ENCODE peak calls at places on chromosome 3, in five cellular contexts. T is aorta; V is fibroblast of lung; N is heart left ventricle; M is naive thymus-derived CD4-positive, alpha-beta T cell. U is an unnamed sample. For H3K27me3, the result is how much of the 10 kb centered on the place peaks cover.

GRCh38 chr3:190539526-190539925 is 25.6 kb downstream of the IL1RAP start:
- DNase-seq in M (no peak), N (no peak), T (no peak), V (no peak), U (no peak)

GRCh38 chr3:42031808-42032475 is 59.2 kb upstream of the TRAK1 start:
- DNase-seq in M (no peak), V (peak), T (peak), N (no peak), U (no peak)

GRCh38 chr3:172696357-172696756 is 14.5 kb downstream of the NCEH1 start:
- DNase-seq in N (no peak), V (no peak), M (no peak), T (no peak), U (no peak)

GRCh38 chr3:193768069-193768391 is 175.0 kb downstream of the OPA1 start:
- DNase-seq in M (no peak), V (peak), T (no peak), N (no peak), U (peak)

GRCh38 chr3:141328286-141329166 is 39.8 kb upstream of the ZBTB38 start:
- DNase-seq in M (no peak), N (no peak), T (no peak), V (no peak), U (no peak)

GRCh38 chr3:63948995-63949394 is 36.8 kb upstream of the SCAANT1 start:
- DNase-seq in M (no peak), N (no peak), V (peak), T (no peak), U (no peak)

GRCh38 chr3:194148383-194148782 is 12.4 kb downstream of the HES1 start:
- DNase-seq in T (no peak), M (no peak), N (no peak), V (peak), U (peak)

GRCh38 chr3:105866656-105867653 is 1.9 kb downstream of the CBLB start:
- DNase-seq in M (no peak), T (no peak), V (peak), N (no peak), U (no peak)

GRCh38 chr3:173750095-173750494 is 352.6 kb downstream of the NLGN1 start:
- DNase-seq in T (no peak), N (no peak), V (peak), M (no peak), U (no peak)

GRCh38 chr3:8298021-8298954 is 203.3 kb upstream of the LMCD1 start:
- DNase-seq in V (no peak), N (no peak), M (no peak), T (no peak), U (no peak)

GRCh38 chr3:108319428-108320053 is 23.2 kb downstream of the HHLA2 start:
- DNase-seq in N (no peak), M (no peak), V (no peak), T (no peak), U (no peak)

GRCh38 chr3:57646723-57647122 is 46.2 kb downstream of the DENND6A start:
- DNase-seq in N (peak), T (no peak), M (no peak), V (peak), U (peak)

GRCh38 chr3:85862893-85863455 is 904.2 kb downstream of the CADM2 start:
- DNase-seq in N (no peak), M (no peak), V (no peak), T (no peak), U (no peak)

GRCh38 chr3:41448396-41448795 is 249.1 kb downstream of the CTNNB1 start:
- DNase-seq in V (no peak), T (no peak), M (no peak), N (no peak), U (no peak)

GRCh38 chr3:141085331-141086047 is 34.3 kb downstream of the SPSB4 start:
- DNase-seq in M (no peak), V (peak), T (no peak), N (no peak), U (no peak)

GRCh38 chr3:124168271-124168670 is 176.3 kb upstream of the ROPN1 start:
- DNase-seq in T (peak), M (no peak), V (peak), N (no peak), U (peak)

GRCh38 chr3:42658091-42658770 is 4.7 kb downstream of the ZBTB47 start:
- DNase-seq in T (no peak), N (peak), M (no peak), V (no peak), U (no peak)

GRCh38 chr3:169891886-169892285 is 19.5 kb upstream of the SAMD7 start:
- DNase-seq in T (no peak), V (no peak), N (no peak), M (no peak), U (no peak)

GRCh38 chr3:15271030-15271429 is 61.4 kb downstream of the SH3BP5 start:
- DNase-seq in N (no peak), T (no peak), M (no peak), V (no peak), U (no peak)

GRCh38 chr3:167380004-167380689 is at the start of gene ZBBX:
- DNase-seq in N (peak), M (peak), T (peak), V (peak), U (peak)

GRCh38 chr3:126536126-126536525 is 12.2 kb downstream of the CHST13 start:
- DNase-seq in V (no peak), N (no peak), T (no peak), M (no peak), U (no peak)

GRCh38 chr3:12352253-12352652 is 63.4 kb downstream of the PPARG start:
- DNase-seq in T (no peak), M (no peak), N (no peak), V (no peak), U (no peak)

GRCh38 chr3:82044918-82045715 is 283.7 kb upstream of the GBE1 start:
- DNase-seq in M (no peak), N (no peak), V (peak), T (no peak), U (no peak)

GRCh38 chr3:42979044-42979962 is at the start of gene GASK1A:
- DNase-seq in T (peak), N (peak), V (peak), M (peak), U (peak)

GRCh38 chr3:143608966-143609365 is 239.3 kb downstream of the SLC9A9 start:
- DNase-seq in N (no peak), T (no peak), M (no peak), V (peak), U (no peak)
- H3K4me3 ChIP-seq in N (no peak), T (no peak), M (no peak), V (no peak), U (no peak)

GRCh38 chr3:128486692-128487537 is 6.1 kb downstream of the GATA2 start:
- DNase-seq in T (no peak), V (peak), M (peak), N (peak), U (peak)

GRCh38 chr3:128486157-128486691 is 6.8 kb downstream of the GATA2 start:
- DNase-seq in T (no peak), M (no peak), N (no peak), V (no peak), U (no peak)

GRCh38 chr3:128487813-128488635 is 5.0 kb downstream of the GATA2 start:
- DNase-seq in M (peak), V (peak), T (peak), N (peak), U (peak)

GRCh38 chr3:128488636-128488994 is 4.4 kb downstream of the GATA2 start:
- DNase-seq in M (no peak), N (no peak), T (no peak), V (peak), U (no peak)

DNA sequence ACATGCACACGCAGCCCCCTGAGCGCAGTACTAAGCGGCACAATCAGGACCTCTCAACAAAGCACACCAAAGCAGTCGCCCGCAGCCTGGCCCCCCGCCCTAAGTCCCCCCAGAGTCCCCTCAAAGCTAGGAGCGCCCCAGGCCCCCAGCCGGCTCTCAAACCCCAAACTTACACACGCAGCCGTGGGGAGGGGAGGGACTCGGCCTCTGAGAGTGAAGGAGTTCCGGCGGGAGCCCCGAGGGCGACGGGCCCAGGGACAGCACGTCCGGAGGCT is 5.5 kb downstream of the GATA2 start:
- DNase-seq in V (no peak), N (no peak), M (no peak), T (no peak), U (no peak)
- H3K27me3 ChIP-seq in V (under half), N (half or more), M (under half), T (under half), U (half or more)

GRCh38 chr3:187736418-187736871 is 8.8 kb downstream of the BCL6 start:
- DNase-seq in V (peak), T (no peak), M (no peak), N (peak), U (peak)
- H3K4me3 ChIP-seq in V (no peak), T (no peak), M (no peak), N (peak), U (no peak)

DNA sequence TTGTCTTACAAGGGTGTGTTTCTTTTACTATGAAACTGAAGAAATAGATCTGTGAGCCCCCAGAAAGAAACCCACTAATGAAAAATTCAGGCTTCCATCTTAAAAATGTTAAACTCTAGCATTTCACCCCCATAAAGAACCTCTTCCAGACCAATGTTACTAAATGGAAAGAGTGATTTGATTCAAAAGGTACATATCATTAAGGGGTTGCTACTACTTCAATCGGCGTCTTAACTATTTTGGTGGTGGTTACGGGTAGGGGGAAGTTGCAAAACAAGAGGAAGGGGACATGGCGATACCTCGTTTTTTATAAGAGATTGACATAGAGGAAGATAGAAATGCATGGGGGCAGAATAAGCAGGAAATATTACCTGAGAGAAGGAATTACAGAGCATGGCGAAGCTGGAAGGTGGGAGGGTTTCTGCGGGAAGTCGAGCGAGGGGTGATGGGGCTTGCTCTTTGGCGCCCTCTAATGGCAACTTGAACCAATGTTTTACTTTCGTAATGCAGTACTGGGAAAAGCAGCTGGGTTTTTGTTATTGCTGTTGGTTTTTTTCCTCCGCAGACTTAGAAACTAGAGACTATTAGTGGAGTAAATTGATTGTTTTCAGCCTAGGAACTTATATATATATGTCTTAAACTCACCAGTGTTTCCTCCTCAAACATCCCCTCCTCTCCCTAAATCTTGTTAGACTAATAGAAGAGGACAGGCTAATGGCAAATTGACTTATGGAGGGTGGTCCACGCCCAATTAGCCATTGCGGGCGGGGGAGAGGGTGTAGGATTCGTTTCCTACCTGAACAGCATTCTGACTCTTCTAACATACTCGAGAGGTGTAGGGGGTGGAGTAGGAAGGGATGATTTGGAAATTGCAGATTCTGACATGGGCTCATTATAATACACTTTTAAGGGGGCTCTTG is 11.3 kb upstream of the SOX2 start:
- DNase-seq in M (no peak), V (peak), T (no peak), N (peak), U (peak)
- H3K27me3 ChIP-seq in M (under half), V (under half), T (under half), N (half or more), U (half or more)

DNA sequence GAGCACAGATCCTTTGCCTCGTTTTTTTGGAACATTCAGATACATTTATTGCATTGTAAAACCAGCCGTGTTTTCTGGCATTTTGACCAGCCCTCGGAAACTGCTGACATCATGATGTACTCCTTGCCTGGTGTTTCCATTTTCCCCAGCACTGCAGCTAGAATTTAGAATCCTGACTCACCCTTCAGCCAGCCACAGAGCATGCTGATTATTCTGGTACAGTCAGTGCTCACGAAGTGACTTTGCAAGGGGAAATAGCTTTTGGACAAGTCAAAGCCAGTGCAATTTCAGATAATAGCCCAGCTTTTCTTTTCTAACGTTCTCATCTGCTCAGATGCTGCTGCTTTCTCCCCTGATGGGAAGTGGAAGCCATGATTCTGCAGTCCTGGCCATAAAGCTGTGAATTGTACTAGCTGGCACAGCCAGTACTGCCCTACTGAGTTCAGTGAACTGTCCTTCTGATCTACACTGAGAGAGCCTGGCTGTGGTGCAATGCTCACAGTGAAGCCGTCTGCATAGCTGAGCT is 12.1 kb upstream of the CNBP start:
- DNase-seq in T (peak), V (peak), N (peak), M (no peak), U (peak)
- H3K4me3 ChIP-seq in T (peak), V (peak), N (peak), M (no peak), U (peak)

GRCh38 chr3:31125413-31126020 is 231.1 kb upstream of the GADL1 start:
- DNase-seq in N (no peak), T (no peak), V (no peak), M (no peak), U (no peak)

GRCh38 chr3:31129241-31129640 is 234.8 kb upstream of the GADL1 start:
- DNase-seq in V (no peak), T (no peak), N (no peak), M (no peak), U (no peak)

GRCh38 chr3:31124368-31124767 is 229.9 kb upstream of the GADL1 start:
- DNase-seq in N (no peak), T (no peak), M (no peak), V (peak), U (no peak)
- H3K27me3 ChIP-seq in N (under half), T (under half), M (under half), V (under half), U (under half)

U was measured in MG63.